ENCODE peak calls at places on chromosomes 16 and 17, in five cellular contexts. Z is K562, Q is sigmoid colon, U is GM23338, T is HCT116. B is an unnamed sample.

GRCh38 chr16:47976609-47977180 is 179.1 kb downstream of the ABCC12 start:
- DNase-seq in Z (no peak), Q (no peak), U (no peak), T (no peak), B (no peak)

GRCh38 chr16:66115373-66115772 is 251.1 kb upstream of the CDH5 start:
- DNase-seq in Z (peak), Q (no peak), U (peak), T (no peak), B (no peak)

GRCh38 chr16:20241321-20241720 is 86.0 kb downstream of the GP2 start:
- DNase-seq in Z (no peak), Q (no peak), U (no peak), T (no peak), B (no peak)

GRCh38 chr17:83136156-83136555 is 56.7 kb downstream of the METRNL start:
- DNase-seq in Z (no peak), Q (peak), U (no peak), T (no peak), B (no peak)

GRCh38 chr17:14866266-14866665 is 398.9 kb downstream of the PMP22 start:
- DNase-seq in Z (no peak), Q (no peak), U (no peak), T (no peak), B (no peak)

GRCh38 chr17:33017366-33017765 is 25.7 kb downstream of the SPACA3 start:
- DNase-seq in Z (no peak), Q (no peak), U (no peak), T (no peak), B (no peak)

GRCh38 chr16:85401370-85401916 is 211.7 kb upstream of the GSE1 start:
- DNase-seq in Z (no peak), Q (peak), U (no peak), T (no peak), B (no peak)

GRCh38 chr16:77877712-77878111 is 89.3 kb downstream of the VAT1L start:
- DNase-seq in Z (no peak), Q (no peak), U (no peak), T (peak), B (no peak)

GRCh38 chr16:19131809-19132777 is 18.3 kb downstream of the ITPRIPL2 start:
- DNase-seq in Z (no peak), Q (no peak), U (no peak), T (no peak), B (no peak)

GRCh38 chr17:40112718-40113109 is 9.1 kb upstream of the MSL1 start:
- DNase-seq in Z (no peak), Q (peak), U (no peak), T (no peak), B (no peak)

GRCh38 chr16:6081320-6081976 is 983.9 kb upstream of the EEF2KMT start:
- DNase-seq in Z (peak), Q (no peak), U (peak), T (no peak), B (peak)

GRCh38 chr17:4800462-4801185 is 1.5 kb downstream of the C17orf114 start:
- DNase-seq in Z (no peak), Q (no peak), U (no peak), T (no peak), B (no peak)

GRCh38 chr16:30609002-30609927 is 924 bp downstream of the ZNF689 start:
- DNase-seq in Z (peak), Q (peak), U (peak), T (no peak), B (peak)

GRCh38 chr16:65572156-65572555 is 450.3 kb upstream of the CDH11 start:
- DNase-seq in Z (no peak), Q (no peak), U (no peak), T (no peak), B (no peak)

GRCh38 chr16:67729636-67730248 is 10.6 kb upstream of the GFOD2 start:
- DNase-seq in Z (no peak), Q (peak), U (no peak), T (no peak), B (no peak)

GRCh38 chr16:73196670-73197069 is 148.7 kb upstream of the ZFHX3 start:
- DNase-seq in Z (peak), Q (peak), U (peak), T (peak), B (peak)

GRCh38 chr17:49378311-49378710 is 16.3 kb upstream of the ZNF652 start:
- DNase-seq in Z (no peak), Q (no peak), U (no peak), T (no peak), B (no peak)

GRCh38 chr16:80176114-80176513 is 364.7 kb upstream of the DYNLRB2 start:
- DNase-seq in Z (no peak), Q (no peak), U (no peak), T (no peak), B (no peak)

GRCh38 chr17:59666235-59666634 is 41.0 kb downstream of the PTRH2 start:
- DNase-seq in Z (no peak), Q (no peak), U (no peak), T (no peak), B (no peak)

GRCh38 chr17:17877548-17878358 is 41.0 kb upstream of the SREBF1 start:
- DNase-seq in Z (no peak), Q (peak), U (peak), T (no peak), B (no peak)

GRCh38 chr17:65409381-65409780 is 152.1 kb downstream of the AXIN2 start:
- DNase-seq in Z (no peak), Q (no peak), U (no peak), T (no peak), B (no peak)

GRCh38 chr16:70454221-70455034 is at the start of gene FCSK:
- DNase-seq in Z (peak), Q (peak), U (peak), T (peak), B (peak)

GRCh38 chr17:4950075-4950756 is 703 bp upstream of the ENO3 start:
- DNase-seq in Z (peak), Q (peak), U (peak), T (no peak), B (no peak)

GRCh38 chr16:66717112-66717675 is 20.7 kb upstream of the CMTM4 start:
- DNase-seq in Z (peak), Q (no peak), U (peak), T (no peak), B (no peak)

GRCh38 chr16:85169333-85170065 is 57.2 kb upstream of the CIBAR2 start:
- DNase-seq in Z (peak), Q (no peak), U (no peak), T (no peak), B (no peak)

GRCh38 chr16:9966569-9967157 is 215.6 kb downstream of the GRIN2A start:
- DNase-seq in Z (no peak), Q (no peak), U (no peak), T (no peak), B (no peak)

GRCh38 chr16:57148481-57148880 is 37.4 kb downstream of the PSME3IP1 start:
- DNase-seq in Z (no peak), Q (peak), U (no peak), T (no peak), B (no peak)

GRCh38 chr17:31479524-31479923 is 88.0 kb downstream of the RAB11FIP4 start:
- DNase-seq in Z (no peak), Q (no peak), U (no peak), T (no peak), B (no peak)

GRCh38 chr17:68320943-68321557 is 29.8 kb downstream of the ARSG start:
- DNase-seq in Z (no peak), Q (no peak), U (no peak), T (no peak), B (no peak)

GRCh38 chr17:80499961-80500665 is 23.7 kb upstream of the NPTX1 start:
- DNase-seq in Z (no peak), Q (no peak), U (no peak), T (no peak), B (no peak)

GRCh38 chr17:80497726-80498241 is 21.4 kb upstream of the NPTX1 start:
- DNase-seq in Z (no peak), Q (no peak), U (no peak), T (no peak), B (no peak)

GRCh38 chr17:80498920-80499410 is 22.6 kb upstream of the NPTX1 start:
- DNase-seq in Z (no peak), Q (no peak), U (no peak), T (no peak), B (no peak)

GRCh38 chr17:80498242-80498919 is 22.0 kb upstream of the NPTX1 start:
- DNase-seq in Z (no peak), Q (peak), U (no peak), T (no peak), B (no peak)

DNA sequence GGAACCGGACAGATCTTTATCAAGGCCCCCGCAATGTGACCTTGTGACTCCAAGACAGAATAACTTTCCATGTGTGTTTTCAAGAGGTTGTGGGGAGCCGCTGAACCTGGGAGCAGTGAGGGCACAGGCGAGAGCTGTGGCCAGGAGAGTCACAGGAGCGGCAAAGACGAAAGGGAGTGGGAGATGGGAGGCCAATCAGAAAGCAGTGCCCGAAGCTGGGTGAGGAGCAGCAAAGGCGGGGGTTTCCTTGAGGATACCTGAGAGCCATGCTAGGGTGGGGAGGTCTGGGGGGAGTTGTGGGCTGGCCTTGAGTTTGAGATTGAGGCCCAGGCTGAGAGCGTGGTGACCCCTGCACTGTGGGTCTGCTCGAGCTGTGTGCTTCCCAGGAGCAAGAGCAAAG is 23.1 kb upstream of the NPTX1 start:
- DNase-seq in Z (no peak), Q (no peak), U (no peak), T (no peak), B (no peak)
- TF ChIP-seq POLR2AphosphoS5 in Z (no peak), Q (no peak), U (no peak), T (no peak), B (no peak)

DNA sequence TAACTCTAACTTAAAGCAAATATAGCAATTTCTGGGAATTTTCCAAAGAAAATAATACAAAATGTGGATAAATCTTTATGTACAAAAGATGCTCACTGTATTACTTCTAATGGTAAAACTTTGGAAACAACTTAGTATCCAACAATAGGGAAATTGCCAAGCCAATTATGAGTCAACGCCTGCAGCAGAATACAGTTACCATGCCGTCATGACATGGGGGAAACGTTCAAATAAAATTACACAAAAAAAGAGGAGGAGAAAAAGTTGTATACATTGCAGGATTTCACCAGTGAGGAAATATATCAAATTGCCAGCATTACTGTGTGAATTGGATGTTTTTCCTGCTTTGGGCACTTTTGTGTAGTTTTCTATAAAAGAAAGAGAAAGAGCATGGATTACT is 469.6 kb downstream of the SOX9 start:
- DNase-seq in Z (no peak), Q (no peak), U (no peak), T (no peak), B (no peak)
- H3K4me3 ChIP-seq in Z (no peak), Q (peak), U (no peak), T (peak), B (no peak)

DNA sequence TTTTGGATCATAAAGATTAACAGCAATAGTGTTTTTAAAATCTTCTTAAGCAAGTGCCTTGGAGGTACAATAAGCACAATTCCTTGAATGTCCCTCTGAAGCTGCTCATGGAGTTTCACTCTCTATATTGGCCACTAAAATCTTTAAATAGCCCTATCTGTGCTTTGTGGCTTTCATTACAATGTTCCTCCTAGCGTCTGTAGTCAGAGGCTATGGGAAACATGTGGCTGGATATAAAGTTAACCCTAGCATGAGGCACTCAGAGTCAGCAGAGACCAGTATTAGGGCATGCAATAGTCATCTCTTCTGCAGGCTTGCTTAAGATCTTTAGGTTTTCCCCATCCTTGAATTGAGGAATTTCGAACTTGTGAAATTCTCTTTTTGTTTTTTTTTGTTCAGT is 668.2 kb downstream of the CDH11 start:
- DNase-seq in Z (no peak), Q (no peak), U (no peak), T (no peak), B (no peak)
- TF ChIP-seq POLR2AphosphoS5 in Z (no peak), Q (no peak), U (no peak), T (no peak), B (no peak)

DNA sequence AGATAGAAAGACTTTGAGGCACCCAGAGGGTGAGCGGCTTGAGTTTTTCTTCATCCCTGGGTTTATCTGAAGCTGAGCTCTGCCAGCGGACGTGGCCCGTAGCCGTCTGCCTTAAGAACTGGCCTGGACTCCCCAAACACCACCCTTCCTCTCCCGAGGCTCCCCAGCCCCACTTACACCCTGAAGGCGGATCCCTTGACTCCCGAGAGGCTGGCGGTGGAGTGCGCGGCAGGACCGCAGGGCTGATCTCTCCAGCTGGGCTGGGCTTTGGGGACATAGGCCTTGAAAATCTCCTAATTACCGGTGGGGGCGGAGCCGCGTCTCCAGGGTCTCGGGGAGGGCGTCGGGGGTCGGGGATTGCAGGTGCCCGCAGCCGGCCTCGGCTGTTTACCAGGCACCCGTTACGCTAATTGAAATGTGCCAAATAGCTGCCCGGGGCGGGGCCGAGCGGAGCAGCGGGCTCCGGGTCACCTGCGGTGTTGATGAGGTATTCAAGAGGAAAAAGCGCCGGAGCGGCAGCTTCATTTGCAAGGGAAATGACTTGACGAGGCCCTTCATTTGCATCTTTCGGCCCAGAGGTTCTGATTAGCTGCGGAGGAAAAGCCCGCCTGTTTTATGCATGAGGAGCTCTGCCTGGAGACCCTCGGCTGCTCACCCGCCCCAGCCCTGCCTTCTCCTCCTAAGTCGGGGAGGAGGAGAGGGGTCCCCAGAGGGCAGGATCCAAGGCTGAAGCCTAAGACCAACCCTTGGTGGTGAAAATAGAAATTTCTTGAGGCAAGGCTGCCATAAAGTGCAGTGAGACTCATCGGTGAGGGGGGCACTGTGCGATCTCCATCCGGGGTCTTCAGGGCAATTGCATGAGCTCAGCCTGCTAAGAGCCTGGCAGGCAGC is 100.7 kb downstream of the MGAT5B start:
- DNase-seq in Z (peak), Q (no peak), U (peak), T (no peak), B (no peak)
- H3K4me3 ChIP-seq in Z (no peak), Q (peak), U (peak), T (peak), B (no peak)

GRCh38 chr16:89917773-89918452 is 749 bp upstream of the MC1R start:
- DNase-seq in Z (peak), Q (peak), U (peak), T (peak), B (peak)
- TF ChIP-seq POLR2AphosphoS5 in Z (no peak), Q (peak), U (peak), T (peak), B (no peak)

GRCh38 chr17:81833160-81833920 is at the start of gene MCRIP1:
- DNase-seq in Z (peak), Q (peak), U (peak), T (peak), B (peak)
- H3K4me3 ChIP-seq in Z (peak), Q (peak), U (peak), T (peak), B (peak)

DNA sequence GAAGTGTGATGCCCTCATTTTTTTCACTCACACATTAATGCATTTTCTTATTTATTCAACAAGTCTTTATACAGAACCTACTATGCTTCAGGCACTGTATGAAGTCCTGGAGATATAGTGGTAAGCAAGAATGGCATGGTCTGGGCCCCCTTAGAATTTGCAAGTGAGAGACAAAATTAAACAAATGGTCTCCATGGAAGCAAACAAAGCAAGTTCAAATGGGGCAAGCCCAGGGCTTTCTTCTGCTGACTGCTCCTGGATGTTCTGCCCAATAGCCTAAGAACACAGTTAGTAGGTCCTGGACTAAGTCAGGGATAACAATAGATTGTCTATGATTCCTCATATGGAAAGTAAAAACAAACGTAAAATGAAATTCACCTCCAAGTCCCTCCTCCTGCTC is 31.3 kb upstream of the DDX52 start:
- DNase-seq in Z (no peak), Q (no peak), U (no peak), T (no peak), B (no peak)
- TF ChIP-seq POLR2AphosphoS5 in Z (no peak), Q (no peak), U (no peak), T (no peak), B (no peak)

GRCh38 chr16:969508-970378 is 1.0 kb downstream of the LMF1 start:
- DNase-seq in Z (peak), Q (no peak), U (peak), T (no peak), B (no peak)
- H3K4me3 ChIP-seq in Z (peak), Q (peak), U (peak), T (peak), B (peak)

DNA sequence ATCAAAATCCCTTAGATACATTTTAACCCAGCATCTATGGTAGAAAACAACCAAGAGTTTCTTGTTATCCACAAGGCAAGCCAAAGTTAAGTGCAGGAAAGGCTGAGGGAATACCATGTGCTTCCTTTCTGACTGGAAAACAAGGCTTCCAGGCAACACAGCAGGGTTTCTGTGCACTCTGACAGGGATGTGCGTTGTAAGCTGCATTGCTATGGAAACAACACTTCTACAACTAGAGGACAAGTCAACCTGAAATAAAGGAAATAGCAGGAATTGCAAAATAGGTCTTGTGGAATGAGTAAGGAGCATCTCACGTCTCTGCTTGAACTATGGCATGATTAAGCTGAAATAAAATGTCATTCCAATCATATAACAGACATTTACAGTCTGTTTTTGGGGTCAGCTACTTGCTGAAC is 55.3 kb downstream of the CFDP1 start:
- DNase-seq in Z (no peak), Q (no peak), U (peak), T (no peak), B (no peak)
- TF ChIP-seq POLR2AphosphoS5 in Z (no peak), Q (no peak), U (no peak), T (no peak), B (no peak)

GRCh38 chr17:78042542-78042941 is 84.0 kb downstream of the TNRC6C start:
- DNase-seq in Z (no peak), Q (no peak), U (no peak), T (no peak), B (no peak)

GRCh38 chr17:78041401-78042179 is 83.1 kb downstream of the TNRC6C start:
- DNase-seq in Z (no peak), Q (no peak), U (no peak), T (no peak), B (no peak)

GRCh38 chr17:78039581-78039980 is 81.1 kb downstream of the TNRC6C start:
- DNase-seq in Z (no peak), Q (no peak), U (no peak), T (no peak), B (no peak)

GRCh38 chr17:78038748-78039288 is 80.3 kb downstream of the TNRC6C start:
- DNase-seq in Z (no peak), Q (no peak), U (no peak), T (no peak), B (no peak)

DNA sequence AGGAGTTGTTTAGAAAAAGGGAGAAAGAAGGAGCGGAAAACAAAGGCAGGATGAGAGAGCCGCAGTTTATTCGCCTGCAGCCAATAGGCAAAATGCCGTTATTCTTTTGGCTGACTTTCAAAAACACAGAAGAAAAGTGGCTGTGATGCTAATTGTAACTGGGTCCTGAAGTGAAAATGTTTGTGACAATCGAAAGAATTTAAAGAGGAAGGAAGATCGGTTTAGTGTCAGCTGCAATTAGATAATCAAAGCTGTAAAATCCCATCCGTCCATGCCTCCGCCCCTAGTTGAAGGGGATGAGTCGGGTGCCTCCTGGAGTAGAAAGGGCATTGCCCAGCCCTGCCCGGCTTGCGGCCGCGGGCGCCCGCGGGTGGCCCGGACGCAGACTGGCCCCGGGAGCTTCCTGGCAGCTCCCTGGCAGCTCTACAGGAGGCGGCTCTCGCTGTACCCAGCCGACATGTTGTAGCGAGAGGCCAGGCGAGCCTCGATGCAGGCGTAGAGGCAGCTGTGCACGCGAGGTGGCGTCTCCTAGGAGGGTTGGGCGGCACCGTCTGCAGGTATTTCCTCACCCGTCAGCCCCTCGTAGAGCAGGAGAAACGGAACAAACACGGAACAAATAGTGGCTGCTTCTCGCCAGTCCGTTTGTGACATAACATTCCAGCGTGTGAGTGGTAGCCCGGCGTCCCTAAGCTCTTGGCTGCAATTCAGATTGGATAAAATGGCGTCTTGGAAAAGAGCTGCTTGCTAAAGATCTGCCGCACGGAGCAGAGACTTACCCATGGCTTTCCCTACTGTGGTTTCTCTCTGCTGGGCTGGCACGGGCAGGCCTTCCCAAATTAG is 82.3 kb downstream of the TNRC6C start:
- DNase-seq in Z (no peak), Q (peak), U (peak), T (peak), B (no peak)
- H3K4me3 ChIP-seq in Z (no peak), Q (peak), U (no peak), T (peak), B (no peak)

B was measured in HL-60.